ENCODE peak calls at places on chromosome 16, in ten cellular contexts. One of them, this sample, is unnamed.
A peak's percentile ranks its signal among the peaks of the same experiment; 100 is the strongest.

GRCh38 chr16:70638814-70639792 is 7.3 kb upstream of the IL34 start:
- DNase-seq in endothelial cell of umbilical vein: no peak
- DNase-seq in ovary: no peak
- DNase-seq in H9: no peak
- DNase-seq in CD8-positive, alpha-beta T cell: no peak
- DNase-seq in psoas muscle: no peak
- DNase-seq in tibial nerve: no peak
- DNase-seq in body of pancreas: no peak
- DNase-seq in transverse colon: peak; percentile 31
- DNase-seq in heart left ventricle: no peak
- DNase-seq in this sample: no peak

GRCh38 chr16:53417011-53417410 is 17.3 kb upstream of the RBL2 start:
- DNase-seq in tibial nerve: no peak
- DNase-seq in CD8-positive, alpha-beta T cell: no peak
- DNase-seq in body of pancreas: no peak
- DNase-seq in ovary: no peak
- DNase-seq in psoas muscle: no peak
- DNase-seq in H9: no peak
- DNase-seq in transverse colon: no peak
- DNase-seq in heart left ventricle: no peak
- DNase-seq in endothelial cell of umbilical vein: no peak
- DNase-seq in this sample: no peak

GRCh38 chr16:73204359-73205152 is 156.6 kb upstream of the ZFHX3 start:
- DNase-seq in transverse colon: peak; percentile 53
- DNase-seq in CD8-positive, alpha-beta T cell: no peak
- DNase-seq in endothelial cell of umbilical vein: no peak
- DNase-seq in heart left ventricle: no peak
- DNase-seq in tibial nerve: no peak
- DNase-seq in body of pancreas: peak; percentile 21
- DNase-seq in ovary: no peak
- DNase-seq in H9: no peak
- DNase-seq in psoas muscle: no peak
- DNase-seq in this sample: no peak

GRCh38 chr16:31476305-31477219 is 4.6 kb downstream of the TGFB1I1 start:
- DNase-seq in ovary: no peak
- DNase-seq in psoas muscle: peak; percentile 73
- DNase-seq in CD8-positive, alpha-beta T cell: peak; percentile 78
- DNase-seq in heart left ventricle: peak; percentile 74
- DNase-seq in tibial nerve: peak; percentile 51
- DNase-seq in endothelial cell of umbilical vein: no peak
- DNase-seq in transverse colon: peak; percentile 96
- DNase-seq in body of pancreas: peak; percentile 94
- DNase-seq in H9: peak; percentile 87
- DNase-seq in this sample: peak; percentile 81

GRCh38 chr16:50238868-50239301 is 27.5 kb upstream of the ADCY7 start:
- DNase-seq in body of pancreas: no peak
- DNase-seq in CD8-positive, alpha-beta T cell: no peak
- DNase-seq in transverse colon: no peak
- DNase-seq in H9: no peak
- DNase-seq in heart left ventricle: no peak
- DNase-seq in psoas muscle: no peak
- DNase-seq in endothelial cell of umbilical vein: no peak
- DNase-seq in tibial nerve: no peak
- DNase-seq in ovary: no peak
- DNase-seq in this sample: no peak

GRCh38 chr16:86026916-86027315 is 128.0 kb downstream of the IRF8 start:
- DNase-seq in tibial nerve: no peak
- DNase-seq in H9: no peak
- DNase-seq in heart left ventricle: no peak
- DNase-seq in body of pancreas: no peak
- DNase-seq in CD8-positive, alpha-beta T cell: no peak
- DNase-seq in endothelial cell of umbilical vein: no peak
- DNase-seq in psoas muscle: no peak
- DNase-seq in transverse colon: no peak
- DNase-seq in ovary: no peak
- DNase-seq in this sample: peak; percentile 5

GRCh38 chr16:78235876-78236275 is 136.4 kb downstream of the WWOX start:
- DNase-seq in psoas muscle: no peak
- DNase-seq in CD8-positive, alpha-beta T cell: no peak
- DNase-seq in H9: no peak
- DNase-seq in transverse colon: no peak
- DNase-seq in ovary: no peak
- DNase-seq in body of pancreas: no peak
- DNase-seq in tibial nerve: no peak
- DNase-seq in heart left ventricle: no peak
- DNase-seq in endothelial cell of umbilical vein: no peak
- DNase-seq in this sample: no peak

GRCh38 chr16:20799599-20799998 is 6.7 kb downstream of the ERI2 start:
- DNase-seq in endothelial cell of umbilical vein: peak; percentile 46
- DNase-seq in psoas muscle: no peak
- DNase-seq in CD8-positive, alpha-beta T cell: no peak
- DNase-seq in H9: no peak
- DNase-seq in ovary: no peak
- DNase-seq in tibial nerve: no peak
- DNase-seq in heart left ventricle: no peak
- DNase-seq in body of pancreas: no peak
- DNase-seq in transverse colon: no peak
- DNase-seq in this sample: no peak

GRCh38 chr16:69526831-69527655 is 38.7 kb upstream of the NFAT5 start:
- DNase-seq in heart left ventricle: no peak
- DNase-seq in psoas muscle: no peak
- DNase-seq in transverse colon: no peak
- DNase-seq in body of pancreas: no peak
- DNase-seq in H9: no peak
- DNase-seq in CD8-positive, alpha-beta T cell: no peak
- DNase-seq in endothelial cell of umbilical vein: no peak
- DNase-seq in ovary: no peak
- DNase-seq in tibial nerve: no peak
- DNase-seq in this sample: no peak

GRCh38 chr16:55146939-55147338 is 177.1 kb upstream of the IRX6 start:
- DNase-seq in tibial nerve: no peak
- DNase-seq in psoas muscle: no peak
- DNase-seq in transverse colon: no peak
- DNase-seq in heart left ventricle: no peak
- DNase-seq in CD8-positive, alpha-beta T cell: no peak
- DNase-seq in endothelial cell of umbilical vein: no peak
- DNase-seq in ovary: no peak
- DNase-seq in body of pancreas: no peak
- DNase-seq in H9: no peak
- DNase-seq in this sample: no peak
- H3K27ac ChIP-seq in tibial nerve: no peak overlapping the region
- H3K27ac ChIP-seq in psoas muscle: no peak overlapping the region
- H3K27ac ChIP-seq in transverse colon: no peak overlapping the region
- H3K27ac ChIP-seq in heart left ventricle: no peak overlapping the region
- H3K27ac ChIP-seq in CD8-positive, alpha-beta T cell: no peak overlapping the region
- H3K27ac ChIP-seq in endothelial cell of umbilical vein: no peak overlapping the region
- H3K27ac ChIP-seq in ovary: no peak overlapping the region
- H3K27ac ChIP-seq in body of pancreas: no peak overlapping the region
- H3K27ac ChIP-seq in H9: no peak overlapping the region
- H3K27ac ChIP-seq in this sample: no peak overlapping the region

DNA sequence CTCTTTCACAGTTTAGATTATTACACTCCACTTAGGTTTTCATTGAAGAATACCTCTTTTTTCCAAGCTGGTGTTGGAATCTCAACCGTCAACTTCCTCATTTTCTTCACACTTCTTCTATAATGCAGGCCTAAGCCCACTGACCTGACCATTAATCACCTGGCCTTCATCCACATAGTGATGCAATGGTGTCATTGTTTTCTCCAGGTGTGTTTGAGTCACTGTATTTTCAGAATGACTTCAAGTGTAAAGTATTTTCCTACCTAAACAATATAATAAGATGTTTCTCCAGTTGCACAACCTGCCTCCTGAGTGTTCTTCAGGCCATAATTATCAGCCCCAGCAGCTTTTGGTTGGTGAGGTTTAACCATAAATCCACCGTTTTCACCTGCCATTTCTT is 1675.1 kb downstream of the TP53TG3F start:
- DNase-seq in H9: no peak
- DNase-seq in body of pancreas: no peak
- DNase-seq in psoas muscle: no peak
- DNase-seq in ovary: no peak
- DNase-seq in heart left ventricle: no peak
- DNase-seq in endothelial cell of umbilical vein: no peak
- DNase-seq in transverse colon: no peak
- DNase-seq in tibial nerve: no peak
- DNase-seq in CD8-positive, alpha-beta T cell: no peak
- DNase-seq in this sample: no peak
- H3K9me3 ChIP-seq in H9: peaks cover 69% of the 10 kb centered on the region
- H3K9me3 ChIP-seq in body of pancreas: no peaks in the 10 kb centered on the region
- H3K9me3 ChIP-seq in psoas muscle: no peaks in the 10 kb centered on the region
- H3K9me3 ChIP-seq in ovary: no peaks in the 10 kb centered on the region
- H3K9me3 ChIP-seq in heart left ventricle: no peaks in the 10 kb centered on the region
- H3K9me3 ChIP-seq in endothelial cell of umbilical vein: peaks cover 4% of the 10 kb centered on the region
- H3K9me3 ChIP-seq in transverse colon: no peaks in the 10 kb centered on the region
- H3K9me3 ChIP-seq in tibial nerve: no peaks in the 10 kb centered on the region
- H3K9me3 ChIP-seq in CD8-positive, alpha-beta T cell: no peaks in the 10 kb centered on the region
- H3K9me3 ChIP-seq in this sample: no peaks in the 10 kb centered on the region

DNA sequence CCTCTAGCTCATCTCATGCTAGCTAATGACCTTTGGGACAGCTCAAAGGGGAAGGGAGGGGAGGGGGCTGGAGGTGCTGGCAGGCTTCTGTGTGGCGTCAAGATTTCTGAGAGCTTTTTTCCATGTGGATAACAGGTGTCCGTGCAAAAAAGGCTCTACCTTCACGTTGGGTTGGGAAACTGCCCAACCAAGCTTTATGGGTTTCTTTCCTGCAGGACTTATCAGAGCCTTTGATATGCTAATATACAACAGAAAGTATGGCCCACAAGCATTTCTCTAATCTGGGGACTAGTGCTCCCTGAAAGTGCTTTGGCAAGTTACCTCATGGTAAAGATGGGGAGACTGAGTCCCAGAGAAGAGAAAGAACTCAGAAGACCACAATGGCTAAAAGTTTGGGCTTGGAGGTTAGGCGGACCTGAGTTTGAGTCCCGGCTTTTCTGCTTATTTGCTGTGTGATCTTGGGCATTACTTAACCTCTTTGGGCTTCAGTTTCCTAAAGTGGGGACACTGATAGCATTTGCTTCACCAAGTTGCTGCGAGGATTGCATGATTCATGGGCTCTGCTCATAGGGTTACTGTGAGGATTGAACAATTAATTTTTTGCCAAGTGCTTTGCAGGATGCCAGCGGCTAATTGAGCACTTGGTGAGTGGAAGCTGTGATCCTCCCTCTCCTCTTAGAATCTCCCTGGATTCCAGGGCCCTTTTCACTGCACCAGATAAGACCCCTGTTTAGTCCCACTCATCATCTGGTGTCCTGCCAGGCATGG is 14.1 kb downstream of the ADGRG1 start:
- DNase-seq in tibial nerve: no peak
- DNase-seq in body of pancreas: no peak
- DNase-seq in heart left ventricle: no peak
- DNase-seq in H9: no peak
- DNase-seq in ovary: no peak
- DNase-seq in endothelial cell of umbilical vein: no peak
- DNase-seq in psoas muscle: no peak
- DNase-seq in transverse colon: no peak
- DNase-seq in CD8-positive, alpha-beta T cell: no peak
- DNase-seq in this sample: no peak
- TF ChIP-seq CTCF in tibial nerve: no peak
- TF ChIP-seq CTCF in body of pancreas: no peak
- TF ChIP-seq CTCF in heart left ventricle: no peak
- TF ChIP-seq CTCF in H9: no peak
- TF ChIP-seq CTCF in ovary: no peak
- TF ChIP-seq CTCF in endothelial cell of umbilical vein: no peak
- TF ChIP-seq CTCF in psoas muscle: no peak
- TF ChIP-seq CTCF in transverse colon: no peak
- TF ChIP-seq CTCF in CD8-positive, alpha-beta T cell: no peak
- TF ChIP-seq CTCF in this sample: no peak

GRCh38 chr16:66609139-66609510 is 4.6 kb downstream of the CMTM3 start:
- DNase-seq in heart left ventricle: no peak
- DNase-seq in body of pancreas: no peak
- DNase-seq in transverse colon: no peak
- DNase-seq in CD8-positive, alpha-beta T cell: no peak
- DNase-seq in ovary: peak; percentile 35
- DNase-seq in psoas muscle: no peak
- DNase-seq in endothelial cell of umbilical vein: no peak
- DNase-seq in H9: no peak
- DNase-seq in tibial nerve: no peak
- DNase-seq in this sample: no peak
- H3K27ac ChIP-seq in heart left ventricle: no peak overlapping the region
- H3K27ac ChIP-seq in body of pancreas: peak overlapping the region; percentile 9
- H3K27ac ChIP-seq in transverse colon: no peak overlapping the region
- H3K27ac ChIP-seq in CD8-positive, alpha-beta T cell: no peak overlapping the region
- H3K27ac ChIP-seq in ovary: no peak overlapping the region
- H3K27ac ChIP-seq in psoas muscle: no peak overlapping the region
- H3K27ac ChIP-seq in endothelial cell of umbilical vein: peak overlapping the region; percentile 28
- H3K27ac ChIP-seq in H9: no peak overlapping the region
- H3K27ac ChIP-seq in tibial nerve: no peak overlapping the region
- H3K27ac ChIP-seq in this sample: no peak overlapping the region

DNA sequence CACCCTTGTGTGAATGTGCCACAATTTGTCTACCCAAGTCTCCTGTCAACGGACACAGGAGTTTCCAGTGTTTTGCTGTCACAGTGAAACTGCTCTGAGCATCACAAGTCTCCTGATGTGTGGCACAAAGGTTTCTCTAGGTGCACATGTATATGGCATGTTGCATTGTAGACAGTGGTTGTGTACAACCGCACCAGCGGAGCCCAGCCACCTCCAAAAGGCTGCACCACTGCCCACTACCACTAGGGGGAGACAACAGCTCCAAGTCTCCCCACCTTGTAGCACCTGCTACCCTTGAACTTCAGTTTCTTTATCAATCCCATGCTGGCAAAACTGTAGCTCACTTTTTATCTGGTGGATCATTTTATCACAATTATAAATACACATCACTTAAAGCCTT is 95.5 kb upstream of the ZNF469 start:
- DNase-seq in H9: no peak
- DNase-seq in ovary: no peak
- DNase-seq in body of pancreas: no peak
- DNase-seq in psoas muscle: no peak
- DNase-seq in heart left ventricle: no peak
- DNase-seq in tibial nerve: no peak
- DNase-seq in endothelial cell of umbilical vein: no peak
- DNase-seq in CD8-positive, alpha-beta T cell: no peak
- DNase-seq in transverse colon: no peak
- DNase-seq in this sample: no peak
- H3K9me3 ChIP-seq in H9: peaks cover 34% of the 10 kb centered on the region
- H3K9me3 ChIP-seq in ovary: peaks cover 5% of the 10 kb centered on the region
- H3K9me3 ChIP-seq in body of pancreas: peaks cover 4% of the 10 kb centered on the region
- H3K9me3 ChIP-seq in psoas muscle: peaks cover 11% of the 10 kb centered on the region
- H3K9me3 ChIP-seq in heart left ventricle: peaks cover 25% of the 10 kb centered on the region
- H3K9me3 ChIP-seq in tibial nerve: peaks cover 3% of the 10 kb centered on the region
- H3K9me3 ChIP-seq in endothelial cell of umbilical vein: peaks cover 3% of the 10 kb centered on the region
- H3K9me3 ChIP-seq in CD8-positive, alpha-beta T cell: no peaks in the 10 kb centered on the region
- H3K9me3 ChIP-seq in transverse colon: peaks cover 13% of the 10 kb centered on the region
- H3K9me3 ChIP-seq in this sample: no peaks in the 10 kb centered on the region

DNA sequence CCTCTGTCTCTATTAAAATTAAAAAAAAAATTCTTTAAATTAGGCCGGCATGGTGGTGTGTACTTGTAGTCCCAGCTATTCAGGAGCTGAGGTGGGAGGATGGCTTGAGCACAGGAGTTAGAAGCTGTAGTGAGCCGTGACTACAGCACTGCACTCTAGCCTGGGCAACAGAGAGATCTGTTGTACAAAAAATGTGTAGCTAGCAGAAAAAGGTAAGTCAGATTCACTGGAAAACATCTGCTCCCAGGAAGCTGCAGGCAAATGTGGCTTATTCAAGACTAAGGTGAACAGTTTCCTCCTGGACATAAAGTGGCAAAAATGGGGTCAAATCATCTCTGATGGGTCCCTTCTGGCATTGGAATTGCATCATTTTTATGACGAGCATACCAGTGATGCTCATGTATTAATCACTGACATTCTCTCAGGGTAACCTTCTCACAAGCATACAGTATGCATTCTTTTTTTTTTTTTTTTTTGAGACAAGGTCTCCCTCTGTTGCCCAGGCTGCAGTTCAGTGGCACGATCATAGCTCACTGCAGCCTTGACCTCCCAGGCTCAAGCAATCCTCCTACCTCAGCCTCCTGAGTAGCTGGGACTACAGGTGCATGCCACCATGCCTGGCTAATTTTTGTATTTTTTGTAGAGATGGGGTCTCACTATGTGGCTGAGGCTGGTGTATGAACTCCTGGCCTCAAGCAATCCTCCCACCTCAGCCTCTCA is 48.7 kb downstream of the CPPED1 start:
- DNase-seq in transverse colon: no peak
- DNase-seq in heart left ventricle: no peak
- DNase-seq in H9: no peak
- DNase-seq in ovary: no peak
- DNase-seq in endothelial cell of umbilical vein: no peak
- DNase-seq in tibial nerve: no peak
- DNase-seq in CD8-positive, alpha-beta T cell: no peak
- DNase-seq in body of pancreas: no peak
- DNase-seq in psoas muscle: no peak
- DNase-seq in this sample: no peak
- TF ChIP-seq CTCF in transverse colon: no peak
- TF ChIP-seq CTCF in heart left ventricle: no peak
- TF ChIP-seq CTCF in H9: no peak
- TF ChIP-seq CTCF in ovary: no peak
- TF ChIP-seq CTCF in endothelial cell of umbilical vein: no peak
- TF ChIP-seq CTCF in tibial nerve: no peak
- TF ChIP-seq CTCF in CD8-positive, alpha-beta T cell: no peak
- TF ChIP-seq CTCF in body of pancreas: no peak
- TF ChIP-seq CTCF in psoas muscle: no peak
- TF ChIP-seq CTCF in this sample: no peak

This sample was measured in tibial artery.